ENCODE peak calls at places on chromosomes 2 and 18, in nine cellular contexts. O is colonic mucosa, K is uterus, I is astrocyte of the spinal cord, V is PC-9, T is glutamatergic neuron, F is nephron progenitor cell, Z is epithelial cell of esophagus, M is stomach. P is an unnamed sample.

GRCh38 chr2:235721586-235721985 is 227.7 kb downstream of the AGAP1 start:
- DNase-seq in O (no peak), K (no peak), I (no peak), V (no peak), T (no peak), F (no peak), Z (no peak), M (no peak), P (no peak)

GRCh38 chr2:159960413-159960812 is 102.0 kb downstream of the PLA2R1 start:
- DNase-seq in O (no peak), K (no peak), I (peak; percentile 78), V (no peak), T (no peak), F (no peak), Z (peak; percentile 91), M (no peak), P (no peak)

GRCh38 chr2:205403244-205403845 is 279.0 kb upstream of the NRP2 start:
- DNase-seq in O (no peak), K (no peak), I (peak; percentile 72), V (no peak), T (no peak), F (no peak), Z (no peak), M (no peak), P (no peak)

GRCh38 chr18:3062798-3063563 is 50.0 kb upstream of the LPIN2 start:
- DNase-seq in O (peak; percentile 82), K (peak; percentile 65), I (peak; percentile 28), V (peak; percentile 31), T (peak; percentile 78), F (peak; percentile 69), Z (peak; percentile 54), M (peak; percentile 75), P (peak; percentile 57)

GRCh38 chr2:102826904-102827303 is 65.1 kb downstream of the TMEM182 start:
- DNase-seq in O (no peak), K (no peak), I (peak; percentile 41), V (no peak), T (peak; percentile 71), F (peak; percentile 55), Z (peak; percentile 15), M (peak; percentile 31), P (no peak)

GRCh38 chr2:65489269-65489668 is 56.9 kb upstream of the SPRED2 start:
- DNase-seq in O (peak; percentile 54), K (no peak), I (no peak), V (no peak), T (no peak), F (peak; percentile 31), Z (no peak), M (no peak), P (no peak)

GRCh38 chr18:3594760-3595241 is 144.8 kb downstream of the TGIF1 start:
- DNase-seq in O (peak; percentile 66), K (no peak), I (peak; percentile 58), V (no peak), T (no peak), F (no peak), Z (peak; percentile 69), M (peak; percentile 37), P (no peak)

GRCh38 chr2:233460726-233461431 is 105.7 kb downstream of the USP40 start:
- DNase-seq in O (peak; percentile 52), K (no peak), I (no peak), V (peak; percentile 62), T (no peak), F (no peak), Z (no peak), M (peak; percentile 74), P (no peak)

GRCh38 chr2:101467306-101467705 is 7.6 kb downstream of the RFX8 start:
- DNase-seq in O (no peak), K (no peak), I (peak; percentile 38), V (no peak), T (no peak), F (no peak), Z (no peak), M (no peak), P (no peak)

GRCh38 chr2:218834685-218835084 is 3.1 kb upstream of the PRKAG3 start:
- DNase-seq in O (no peak), K (no peak), I (no peak), V (peak; percentile 69), T (no peak), F (no peak), Z (no peak), M (no peak), P (no peak)

GRCh38 chr18:35290070-35290735 is at the start of gene ZSCAN30:
- DNase-seq in O (peak; percentile 96), K (peak; percentile 93), I (peak; percentile 95), V (peak; percentile 88), T (peak; percentile 98), F (peak; percentile 96), Z (peak; percentile 96), M (peak; percentile 96), P (peak; percentile 76)

GRCh38 chr2:10059552-10060335 is 16.4 kb downstream of the KLF11 start:
- DNase-seq in O (no peak), K (no peak), I (no peak), V (no peak), T (no peak), F (no peak), Z (no peak), M (no peak), P (no peak)

GRCh38 chr2:74817333-74817732 is 16.6 kb upstream of the HK2 start:
- DNase-seq in O (no peak), K (no peak), I (no peak), V (no peak), T (no peak), F (no peak), Z (no peak), M (no peak), P (no peak)

GRCh38 chr2:64748147-64748546 is 94.4 kb upstream of the SERTAD2 start:
- DNase-seq in O (no peak), K (no peak), I (no peak), V (no peak), T (no peak), F (no peak), Z (no peak), M (no peak), P (no peak)

GRCh38 chr2:121205321-121205942 is 79.6 kb downstream of the TFCP2L1 start:
- DNase-seq in O (no peak), K (no peak), I (peak; percentile 21), V (peak; percentile 85), T (no peak), F (no peak), Z (peak; percentile 18), M (peak; percentile 57), P (no peak)

GRCh38 chr18:59087391-59087790 is 52.3 kb upstream of the SEC11C start:
- DNase-seq in O (no peak), K (no peak), I (no peak), V (no peak), T (no peak), F (no peak), Z (peak; percentile 18), M (no peak), P (no peak)

GRCh38 chr18:70243545-70243944 is 38.1 kb upstream of the RTTN start:
- DNase-seq in O (no peak), K (no peak), I (no peak), V (no peak), T (no peak), F (no peak), Z (peak; percentile 16), M (no peak), P (no peak)

GRCh38 chr2:46298522-46299351 is 1.5 kb downstream of the EPAS1 start:
- DNase-seq in O (peak; percentile 73), K (peak; percentile 72), I (peak; percentile 31), V (peak; percentile 55), T (peak; percentile 48), F (peak; percentile 45), Z (peak; percentile 49), M (peak; percentile 75), P (no peak)
- TF ChIP-seq CTCF in O (no peak), K (no peak), I (peak; percentile 39), V (peak; percentile 48), T (no peak), F (no peak), Z (no peak), M (no peak), P (no peak)

GRCh38 chr18:64119916-64120315 is 29.0 kb downstream of the LINC00305 start:
- DNase-seq in O (no peak), K (no peak), I (peak; percentile 30), V (no peak), T (no peak), F (no peak), Z (peak; percentile 3), M (no peak), P (no peak)
- TF ChIP-seq CTCF in O (no peak), K (no peak), I (peak; percentile 6), V (peak; percentile 66), T (peak; percentile 47), F (no peak), Z (no peak), M (no peak), P (no peak)

GRCh38 chr18:75959150-75959549 is 531.6 kb upstream of the SMIM21 start:
- DNase-seq in O (no peak), K (no peak), I (no peak), V (no peak), T (no peak), F (no peak), Z (no peak), M (no peak), P (no peak)

GRCh38 chr18:75962177-75962576 is 532.9 kb downstream of the ZNF516 start:
- DNase-seq in O (no peak), K (no peak), I (no peak), V (no peak), T (no peak), F (no peak), Z (no peak), M (no peak), P (no peak)

DNA sequence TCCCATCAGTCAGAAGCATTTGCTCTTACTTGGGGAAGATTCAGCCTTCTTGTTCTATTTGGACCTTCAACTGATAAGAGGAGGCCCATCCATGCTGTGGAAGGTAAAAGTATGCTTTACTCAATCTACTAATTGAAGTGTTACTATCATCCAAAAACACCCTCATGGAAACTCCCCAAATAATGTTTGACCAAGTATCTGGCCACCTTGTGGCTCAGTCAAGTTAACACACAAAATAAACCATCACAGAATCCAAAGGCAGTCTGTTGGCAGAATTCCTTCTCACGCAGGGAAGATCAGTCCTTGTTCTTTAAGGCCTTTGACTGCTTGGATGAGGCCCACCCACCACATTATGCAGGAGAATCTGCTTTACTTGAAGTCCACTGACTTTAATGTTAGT is 531.2 kb upstream of the SMIM21 start:
- DNase-seq in O (no peak), K (no peak), I (no peak), V (no peak), T (no peak), F (no peak), Z (no peak), M (no peak), P (no peak)
- TF ChIP-seq CTCF in O (no peak), K (no peak), I (peak; percentile 12), V (peak; percentile 30), T (no peak), F (no peak), Z (no peak), M (no peak), P (no peak)

DNA sequence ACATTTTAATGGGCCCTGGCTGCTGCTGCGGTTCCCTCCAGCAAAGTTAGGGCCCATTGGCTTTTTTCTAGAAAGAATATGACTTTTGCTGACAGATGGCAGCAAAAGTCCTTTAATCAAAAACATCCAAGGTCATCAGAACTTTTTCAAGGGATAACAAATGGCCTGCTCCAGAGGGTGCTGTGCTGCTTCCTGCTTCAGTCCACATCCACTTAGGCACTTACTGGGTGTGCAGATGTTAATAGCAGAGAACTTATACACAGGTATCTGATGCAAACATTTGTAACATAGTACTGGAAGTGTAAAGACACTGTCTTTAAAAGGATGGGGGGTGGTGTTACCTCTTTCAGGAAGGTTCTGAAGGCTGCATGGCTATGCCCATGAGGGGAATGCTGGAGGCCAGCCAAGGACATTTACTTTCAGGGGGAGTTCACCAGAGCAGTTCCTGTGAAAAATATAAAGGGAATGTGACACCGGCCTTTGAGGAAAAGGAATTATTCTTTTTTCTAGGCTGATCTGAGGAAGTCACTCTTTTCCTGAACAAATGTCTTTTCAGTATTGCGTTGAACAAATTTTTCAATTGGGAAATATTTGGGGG is 5.6 kb downstream of the HOXD8 start:
- DNase-seq in O (no peak), K (peak; percentile 66), I (peak; percentile 19), V (no peak), T (no peak), F (no peak), Z (no peak), M (no peak), P (no peak)
- TF ChIP-seq CTCF in O (no peak), K (no peak), I (no peak), V (no peak), T (no peak), F (no peak), Z (no peak), M (no peak), P (no peak)